ENCODE peak calls at places on chromosome 13, in five cellular contexts. V, A, H, P and N are unnamed samples.

GRCh38 chr13:45113809-45114208 is 6.5 kb upstream of the GTF2F2 start:
- DNase-seq in V (no peak), A (no peak), H (no peak), P (no peak), N (no peak)

GRCh38 chr13:39023761-39024160 is 14.1 kb downstream of the PROSER1 start:
- DNase-seq in V (no peak), H (peak), A (peak), P (no peak), N (peak)

GRCh38 chr13:111903143-111903542 is 163.8 kb upstream of the SOX1 start:
- DNase-seq in A (no peak), P (no peak), H (no peak), V (no peak), N (no peak)

GRCh38 chr13:114110091-114110829 is 22.2 kb downstream of the RASA3 start:
- DNase-seq in P (peak), A (no peak), V (peak), H (no peak), N (no peak)

GRCh38 chr13:45658586-45659235 is 43.2 kb upstream of the ERICH6B start:
- DNase-seq in A (peak), H (no peak), V (peak), P (no peak), N (no peak)

GRCh38 chr13:21014666-21015170 is 46.7 kb downstream of the LATS2 start:
- DNase-seq in A (no peak), H (peak), P (no peak), V (peak), N (no peak)

GRCh38 chr13:40983725-40984669 is 35.1 kb downstream of the ELF1 start:
- DNase-seq in P (no peak), V (no peak), A (no peak), H (no peak), N (no peak)

GRCh38 chr13:61086052-61086451 is 329.6 kb downstream of the PCDH20 start:
- DNase-seq in V (no peak), P (no peak), H (no peak), A (no peak), N (no peak)

GRCh38 chr13:69857188-69857821 is 250.3 kb upstream of the ATXN8OS start:
- DNase-seq in A (peak), P (peak), H (no peak), V (peak), N (peak)

GRCh38 chr13:44815507-44816074 is 173.7 kb downstream of the NUFIP1 start:
- DNase-seq in H (peak), P (no peak), V (peak), A (peak), N (peak)

GRCh38 chr13:46632171-46632570 is 79.2 kb downstream of the LRCH1 start:
- DNase-seq in A (no peak), H (no peak), V (no peak), P (no peak), N (no peak)

DNA sequence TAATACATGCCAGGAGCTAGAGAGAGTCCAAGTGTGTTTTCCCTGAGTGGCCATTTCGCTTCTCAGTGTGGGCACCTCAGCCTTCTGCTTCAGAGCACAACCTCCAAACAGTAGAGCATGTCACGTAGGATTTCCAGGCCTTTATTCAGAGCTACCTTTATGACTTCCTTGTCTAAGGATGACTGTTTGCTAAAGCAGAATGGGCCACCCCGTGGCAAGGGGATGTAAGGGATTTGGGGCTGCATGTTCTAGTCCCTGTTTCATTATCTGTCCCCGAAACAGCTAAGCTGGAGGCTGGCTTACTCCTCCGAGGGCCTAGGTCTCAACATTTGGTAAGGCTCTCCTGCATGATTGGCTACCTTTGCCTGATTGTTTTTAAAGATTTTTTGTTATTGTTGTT is 6.0 kb downstream of the RNASEH2B start:
- DNase-seq in V (no peak), H (no peak), A (no peak), P (peak), N (no peak)
- H3K27ac ChIP-seq in V (no peak), H (peak), A (no peak), P (peak), N (no peak)

GRCh38 chr13:100090861-100091260 is 2.0 kb downstream of the PCCA start:
- DNase-seq in V (no peak), P (no peak), A (no peak), H (no peak), N (no peak)

GRCh38 chr13:100088282-100088647 is 628 bp upstream of the PCCA start:
- DNase-seq in V (no peak), H (no peak), A (no peak), P (no peak), N (no peak)

GRCh38 chr13:100089633-100090032 is 740 bp downstream of the PCCA start:
- DNase-seq in V (peak), P (peak), A (peak), H (peak), N (no peak)

GRCh38 chr13:100088648-100089601 is at the start of gene PCCA:
- DNase-seq in A (peak), P (peak), V (peak), H (peak), N (no peak)
- H3K27ac ChIP-seq in A (peak), P (no peak), V (peak), H (peak), N (peak)

GRCh38 chr13:29743229-29743786 is 107.1 kb downstream of the UBL3 start:
- DNase-seq in H (no peak), A (no peak), V (peak), P (no peak), N (no peak)
- H3K27ac ChIP-seq in H (no peak), A (no peak), V (peak), P (no peak), N (no peak)

DNA sequence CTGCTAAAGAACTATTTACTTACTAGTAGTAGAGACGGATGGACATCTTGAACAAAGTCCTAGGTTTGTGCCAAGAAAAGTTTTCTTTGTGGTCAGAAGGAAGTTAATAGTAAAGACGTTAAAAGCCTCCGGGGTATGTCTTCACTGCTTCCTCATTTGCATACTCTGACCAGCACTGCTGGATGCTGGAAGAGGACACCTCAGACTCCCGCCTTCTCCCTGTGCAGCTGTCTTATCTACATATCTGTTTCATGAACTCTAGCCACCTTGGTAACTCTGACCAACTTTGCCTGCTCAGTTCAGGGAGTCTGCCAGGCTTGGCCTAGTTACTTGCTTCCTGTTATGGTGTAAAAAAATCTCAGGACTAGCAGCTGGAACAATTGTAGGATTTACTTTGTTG is 1109.1 kb upstream of the MIR17HG start:
- DNase-seq in P (no peak), A (peak), V (no peak), H (no peak), N (peak)
- H3K27ac ChIP-seq in P (no peak), A (no peak), V (no peak), H (no peak), N (no peak)

DNA sequence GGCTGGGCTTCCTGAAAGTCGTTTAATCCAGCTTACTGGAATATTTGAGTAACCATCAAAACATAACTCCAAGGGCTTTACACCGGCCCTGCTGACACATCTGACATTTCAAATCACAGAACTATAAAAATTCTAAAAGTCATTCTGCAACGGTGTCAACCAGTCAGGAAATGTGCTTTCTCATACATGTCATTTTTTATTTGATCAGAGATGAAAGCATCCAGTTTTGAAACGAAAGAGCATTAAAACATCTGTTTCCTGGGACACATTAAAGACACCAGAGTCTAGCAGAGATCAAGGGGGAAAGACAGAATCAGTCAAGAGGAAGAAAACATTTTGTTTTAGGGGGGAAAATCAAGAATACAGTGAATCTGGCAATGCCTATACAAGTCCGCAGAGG is 177.8 kb upstream of the IRS2 start:
- DNase-seq in A (no peak), V (no peak), H (no peak), P (no peak), N (no peak)
- H3K27ac ChIP-seq in A (no peak), V (no peak), H (no peak), P (no peak), N (no peak)

GRCh38 chr13:99894835-99895427 is 76.6 kb downstream of the ZIC5 start:
- DNase-seq in A (no peak), P (no peak), V (peak), H (no peak), N (no peak)
- H3K27ac ChIP-seq in A (no peak), P (no peak), V (no peak), H (no peak), N (no peak)